ENCODE peak calls at places on chromosomes 16 and 17, in ten cellular contexts. E is vagina, D is stomach, C is transverse colon, Q is spleen, B is breast epithelium, R is HCT116, G is endothelial cell of umbilical vein, L is prostate gland, K is HL-60. P is an unnamed sample.
A peak's percentile ranks its signal among the peaks of the same experiment; 100 is the strongest.

GRCh38 chr16:15949210-15950166 is at the start of gene ABCC1:
- DNase-seq in C (peak; percentile 57), R (no peak), D (peak; percentile 57), Q (peak; percentile 90), B (no peak), E (no peak), L (peak; percentile 40), K (peak; percentile 34), G (peak; percentile 39), P (no peak)

GRCh38 chr17:7440823-7441174 is 1.5 kb downstream of the FGF11 start:
- DNase-seq in B (no peak), G (peak; percentile 22), K (no peak), E (no peak), D (no peak), R (no peak), L (no peak), Q (peak; percentile 79), C (peak; percentile 28), P (no peak)

GRCh38 chr17:47800686-47801085 is 20.9 kb downstream of the OSBPL7 start:
- DNase-seq in B (peak; percentile 39), C (no peak), E (peak; percentile 85), K (no peak), D (no peak), G (no peak), L (no peak), Q (no peak), R (no peak), P (no peak)

GRCh38 chr16:74019608-74020007 is 277.0 kb upstream of the PSMD7 start:
- DNase-seq in E (no peak), D (no peak), L (no peak), R (no peak), G (no peak), Q (no peak), B (no peak), C (no peak), K (no peak), P (no peak)

GRCh38 chr16:66621973-66622372 is 17.5 kb downstream of the CMTM3 start:
- DNase-seq in B (no peak), R (no peak), K (no peak), L (no peak), G (no peak), E (no peak), Q (peak; percentile 39), C (no peak), D (no peak), P (no peak)

GRCh38 chr16:12449795-12450194 is 353.9 kb downstream of the CPPED1 start:
- DNase-seq in R (no peak), E (no peak), Q (no peak), C (no peak), K (no peak), L (no peak), B (no peak), G (no peak), D (no peak), P (no peak)

GRCh38 chr17:7574176-7574953 is 5.1 kb upstream of the CD68 start:
- DNase-seq in Q (no peak), E (no peak), D (no peak), C (no peak), B (no peak), L (no peak), G (no peak), R (no peak), K (no peak), P (no peak)

GRCh38 chr17:16286009-16286946 is 67.0 kb downstream of the CENPV start:
- DNase-seq in C (peak; percentile 92), Q (peak; percentile 93), B (peak; percentile 64), K (peak; percentile 75), D (peak; percentile 86), L (peak; percentile 28), G (peak; percentile 96), R (peak; percentile 95), E (no peak), P (no peak)

GRCh38 chr17:55584055-55584685 is 72.9 kb upstream of the SMIM36 start:
- DNase-seq in R (no peak), L (no peak), G (peak; percentile 71), E (no peak), C (no peak), Q (no peak), D (no peak), B (no peak), K (no peak), P (no peak)

GRCh38 chr16:47644661-47645060 is 183.5 kb downstream of the PHKB start:
- DNase-seq in R (no peak), K (peak; percentile 15), G (no peak), Q (no peak), L (no peak), D (no peak), E (no peak), C (no peak), B (no peak), P (no peak)

DNA sequence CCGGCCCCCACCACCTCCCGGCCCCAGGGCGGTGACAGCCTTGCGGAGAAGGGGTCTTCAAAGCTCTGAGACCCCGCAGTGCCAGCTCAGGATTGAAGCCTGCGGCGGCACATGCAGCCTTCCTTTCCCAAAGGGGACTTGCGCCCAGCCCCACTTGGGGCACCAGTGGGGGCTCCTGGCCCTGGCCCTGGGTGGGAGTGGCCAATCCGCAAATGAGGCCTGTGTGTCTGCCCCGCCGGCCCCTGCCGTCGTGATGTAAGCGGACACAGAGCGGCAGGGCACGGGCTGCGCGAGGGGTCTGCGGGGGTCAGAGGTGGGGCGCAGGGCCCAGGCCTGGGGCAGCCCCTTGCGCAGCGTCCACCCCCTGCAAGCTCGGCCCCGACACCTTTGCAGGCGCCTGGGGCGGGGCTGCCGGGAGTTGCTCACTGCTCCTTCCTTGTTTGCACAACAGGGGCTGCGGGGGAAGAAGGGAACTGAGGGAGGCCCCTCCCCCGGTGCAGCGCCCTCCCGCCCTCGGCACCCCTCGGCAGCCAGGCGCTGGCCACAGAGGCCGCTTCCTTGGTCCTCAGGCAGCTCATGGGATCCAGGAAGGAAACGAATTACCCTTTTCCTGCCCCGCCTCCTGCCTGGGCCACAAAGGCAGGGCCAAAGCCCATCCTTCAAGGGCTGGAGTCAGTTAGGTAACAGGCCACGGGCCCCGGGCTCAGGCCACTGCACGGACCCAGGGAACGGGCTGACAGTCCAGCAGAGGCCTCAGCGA is 2.9 kb downstream of the SLC16A3 start:
- DNase-seq in R (no peak), G (peak; percentile 35), C (peak; percentile 83), B (no peak), D (peak; percentile 75), Q (peak; percentile 96), L (peak; percentile 64), K (peak; percentile 92), E (no peak), P (no peak)
- TF ChIP-seq POLR2AphosphoS5 in R (no peak), G (no peak), C (peak; percentile 48), B (peak; percentile 45), D (peak; percentile 60), Q (peak; percentile 77), L (peak; percentile 51), K (peak; percentile 47), E (peak; percentile 52), P (no peak)

DNA sequence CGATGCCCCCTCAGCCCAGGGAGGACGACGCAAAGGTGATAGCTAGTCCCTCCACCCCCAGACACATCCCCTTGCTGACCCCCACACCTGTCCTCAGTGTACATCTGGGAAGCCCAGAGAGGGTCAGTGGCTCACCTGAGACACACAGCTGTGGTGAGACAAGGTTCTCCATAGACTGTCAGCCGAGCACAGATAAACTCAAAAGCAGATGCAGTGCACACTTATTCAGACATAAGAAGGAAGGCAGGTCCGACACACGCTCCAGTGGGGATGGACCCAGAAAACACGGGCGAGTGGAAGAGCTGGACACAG is 19.6 kb downstream of the CBFA2T3 start:
- DNase-seq in R (no peak), K (no peak), L (no peak), G (no peak), C (no peak), B (no peak), Q (peak; percentile 47), E (no peak), D (no peak), P (no peak)
- H3K4me3 ChIP-seq in R (no peak overlapping the region), K (peak overlapping the region; percentile 15), L (no peak overlapping the region), G (no peak overlapping the region), C (no peak overlapping the region), B (no peak overlapping the region), Q (no peak overlapping the region), E (no peak overlapping the region), D (no peak overlapping the region), P (no peak overlapping the region)

GRCh38 chr17:78910885-78911284 is 7.9 kb upstream of the CEP295NL start:
- DNase-seq in L (no peak), B (no peak), R (no peak), K (peak; percentile 74), Q (no peak), G (no peak), C (no peak), D (no peak), E (no peak), P (no peak)

GRCh38 chr17:78915872-78916632 is 9.1 kb downstream of the TIMP2 start:
- DNase-seq in R (peak; percentile 33), B (no peak), Q (peak; percentile 88), D (peak; percentile 42), G (peak; percentile 46), E (no peak), C (peak; percentile 55), L (no peak), K (peak; percentile 92), P (no peak)

GRCh38 chr17:78908426-78908825 is 5.4 kb upstream of the CEP295NL start:
- DNase-seq in G (no peak), C (no peak), E (no peak), D (no peak), Q (no peak), R (no peak), K (no peak), B (no peak), L (no peak), P (no peak)

GRCh38 chr17:78917451-78918307 is 7.5 kb downstream of the TIMP2 start:
- DNase-seq in L (no peak), G (no peak), Q (no peak), D (no peak), K (no peak), R (no peak), B (no peak), C (no peak), E (no peak), P (no peak)

GRCh38 chr17:78912082-78912481 is 9.1 kb upstream of the CEP295NL start:
- DNase-seq in B (no peak), R (no peak), L (no peak), G (no peak), D (no peak), Q (no peak), C (no peak), E (no peak), K (no peak), P (no peak)
- H3K27ac ChIP-seq in B (peak overlapping the region; percentile 25), R (no peak overlapping the region), L (no peak overlapping the region), G (no peak overlapping the region), D (peak overlapping the region; percentile 42), Q (peak overlapping the region; percentile 97), C (no peak overlapping the region), E (no peak overlapping the region), K (peak overlapping the region; percentile 20), P (no peak overlapping the region)

DNA sequence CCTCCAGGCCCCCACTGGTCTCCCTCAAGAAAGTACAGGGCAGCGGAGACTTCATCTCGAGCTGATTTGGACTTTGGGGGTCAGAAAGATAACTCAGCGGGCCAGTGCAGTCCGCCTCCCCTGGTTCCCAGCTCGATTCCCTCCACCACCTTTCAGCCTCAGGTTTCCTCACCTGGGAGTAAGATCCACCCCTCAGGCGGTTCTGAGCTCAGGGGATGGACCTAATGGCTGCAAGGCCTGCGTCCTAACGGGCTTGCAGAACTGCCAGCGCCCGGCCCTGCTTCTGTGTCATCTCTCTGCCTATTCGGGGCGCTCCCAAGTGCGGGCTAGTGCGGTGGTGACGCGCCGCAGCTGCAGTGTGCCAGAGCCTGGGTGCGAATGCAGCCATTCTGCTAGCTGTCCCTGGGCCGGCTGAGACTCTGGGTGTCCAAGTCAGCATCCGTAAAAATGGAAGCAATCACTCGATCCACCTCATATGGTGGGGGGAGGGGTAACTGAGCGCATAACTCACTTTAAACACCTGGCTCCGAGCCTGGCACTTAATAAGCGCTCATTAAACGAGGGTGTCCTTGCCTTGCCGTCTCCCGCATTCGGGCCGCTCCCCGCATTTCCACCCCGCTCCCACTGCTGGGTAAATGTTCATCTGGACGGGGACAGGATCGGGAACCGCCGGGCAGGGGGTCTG is 129.6 kb upstream of the LHX1 start:
- DNase-seq in B (no peak), E (no peak), G (no peak), Q (no peak), K (no peak), L (no peak), C (no peak), D (no peak), R (no peak), P (no peak)
- TF ChIP-seq POLR2AphosphoS5 in B (no peak), E (no peak), G (no peak), Q (no peak), K (no peak), L (no peak), C (no peak), D (no peak), R (no peak), P (no peak)